ENCODE peak calls at places on chromosomes 3 and 15, in seven cellular contexts. W is SK-N-SH, T is HepG2, B is GM12878, V is HCT116, R is H1, A is Panc1. P is an unnamed sample.

GRCh38 chr15:42284551-42284950 is 11.3 kb upstream of the TMEM87A start:
- DNase-seq in W (no peak), T (no peak), B (no peak), V (no peak), R (no peak), A (no peak), P (no peak)

GRCh38 chr3:143001034-143001368 is 369 bp upstream of the U2SURP start:
- DNase-seq in W (no peak), T (no peak), B (no peak), V (no peak), R (no peak), A (no peak), P (no peak)

GRCh38 chr15:42137461-42138261 is 18.8 kb downstream of the PLA2G4F start:
- DNase-seq in W (peak), T (peak), B (no peak), V (peak), R (no peak), A (no peak), P (no peak)

GRCh38 chr3:160003520-160004128 is 15.0 kb downstream of the IL12A start:
- DNase-seq in W (peak), T (peak), B (no peak), V (peak), R (no peak), A (peak), P (peak)

GRCh38 chr3:196120291-196120951 is 38.5 kb upstream of the TFRC start:
- DNase-seq in W (no peak), T (no peak), B (no peak), V (no peak), R (no peak), A (no peak), P (no peak)

GRCh38 chr3:153221748-153222162 is 59.7 kb downstream of the RAP2B start:
- DNase-seq in W (peak), T (no peak), B (peak), V (no peak), R (no peak), A (peak), P (peak)

GRCh38 chr3:149481491-149481890 is 7.0 kb downstream of the TM4SF4 start:
- DNase-seq in W (no peak), T (no peak), B (no peak), V (no peak), R (no peak), A (no peak), P (no peak)

GRCh38 chr3:132554437-132554836 is 42.6 kb upstream of the ACKR4 start:
- DNase-seq in W (no peak), T (peak), B (no peak), V (no peak), R (no peak), A (no peak), P (no peak)

GRCh38 chr15:65528461-65529060 is 1.7 kb upstream of the HACD3 start:
- DNase-seq in W (no peak), T (no peak), B (no peak), V (no peak), R (no peak), A (no peak), P (no peak)

GRCh38 chr15:65524226-65524625 is 6.0 kb upstream of the HACD3 start:
- DNase-seq in W (no peak), T (no peak), B (no peak), V (no peak), R (no peak), A (no peak), P (no peak)

GRCh38 chr15:65529754-65530317 is 427 bp upstream of the HACD3 start:
- DNase-seq in W (no peak), T (no peak), B (no peak), V (no peak), R (no peak), A (no peak), P (no peak)

GRCh38 chr15:65521355-65521754 is 3.9 kb upstream of the DPP8 start:
- DNase-seq in W (no peak), T (no peak), B (no peak), V (no peak), R (no peak), A (no peak), P (no peak)

GRCh38 chr15:65525622-65526021 is 4.6 kb upstream of the HACD3 start:
- DNase-seq in W (peak), T (no peak), B (no peak), V (no peak), R (no peak), A (no peak), P (no peak)
- TF ChIP-seq SIN3A in W (no peak), T (no peak), B (no peak), V (no peak), R (no peak), A (no peak), P (no peak)

DNA sequence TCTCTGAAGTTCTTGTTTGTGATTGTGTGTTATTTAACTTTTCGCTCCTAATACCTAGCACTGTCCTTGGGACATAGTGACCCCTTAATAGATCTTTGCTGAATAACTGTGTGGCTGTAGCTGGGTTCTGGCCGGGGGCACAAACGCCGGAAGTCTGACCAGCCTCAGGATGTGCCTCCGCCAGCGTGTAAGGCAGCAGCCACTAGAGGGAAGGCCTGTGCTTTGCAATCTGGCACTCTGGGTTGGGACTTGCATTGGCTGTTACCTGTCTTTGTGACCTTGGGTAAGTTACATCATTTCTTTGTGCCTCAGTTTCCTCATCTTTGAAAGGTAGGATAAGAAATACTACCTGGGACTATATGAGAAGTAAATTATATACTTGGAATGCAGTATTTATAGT is 158.7 kb downstream of the GHSR start:
- DNase-seq in W (peak), T (no peak), B (no peak), V (no peak), R (no peak), A (no peak), P (no peak)
- TF ChIP-seq SIN3A in W (no peak), T (no peak), B (no peak), V (no peak), R (no peak), A (no peak), P (no peak)

GRCh38 chr15:23628612-23629233 is 18.9 kb downstream of the MAGEL2 start:
- DNase-seq in W (no peak), T (no peak), B (no peak), V (no peak), R (no peak), A (no peak), P (no peak)

DNA sequence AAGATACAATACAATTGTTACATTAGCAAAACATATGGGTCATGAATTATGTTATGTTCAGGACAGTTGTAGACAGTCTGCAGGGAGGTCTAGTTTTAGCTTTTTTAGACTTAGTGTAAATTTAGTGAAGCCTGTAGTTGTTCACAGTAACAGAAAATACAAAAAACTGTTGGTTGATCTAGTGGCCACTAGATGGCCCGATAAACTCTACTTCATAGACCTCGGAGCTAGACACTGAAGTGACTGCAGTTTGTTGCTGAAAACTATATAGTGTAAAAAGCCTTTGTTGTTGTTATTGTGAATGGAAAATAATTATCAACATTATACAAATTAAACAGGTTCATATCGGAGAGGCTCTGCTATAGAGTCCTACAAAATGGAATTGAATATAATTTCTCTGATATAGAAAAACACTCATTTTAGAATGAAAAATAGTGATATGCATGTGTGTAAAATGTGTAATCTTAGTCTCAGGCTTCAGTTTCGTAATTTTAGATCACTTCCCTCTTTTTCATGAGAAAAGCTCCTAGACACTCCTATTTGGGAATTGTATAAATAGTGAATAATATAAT is 18.3 kb downstream of the MAGEL2 start:
- DNase-seq in W (peak), T (no peak), B (no peak), V (no peak), R (no peak), A (no peak), P (peak)
- TF ChIP-seq SIN3A in W (no peak), T (no peak), B (no peak), V (no peak), R (no peak), A (no peak), P (no peak)

GRCh38 chr3:6260551-6261191 is 600.2 kb upstream of the GRM7 start:
- DNase-seq in W (no peak), T (no peak), B (peak), V (no peak), R (no peak), A (no peak), P (no peak)

GRCh38 chr3:6264036-6264435 is 596.9 kb upstream of the GRM7 start:
- DNase-seq in W (no peak), T (no peak), B (no peak), V (no peak), R (no peak), A (no peak), P (no peak)

GRCh38 chr3:6262035-6262434 is 598.9 kb upstream of the GRM7 start:
- DNase-seq in W (no peak), T (no peak), B (no peak), V (no peak), R (no peak), A (no peak), P (no peak)

GRCh38 chr3:6266135-6266534 is 594.8 kb upstream of the GRM7 start:
- DNase-seq in W (no peak), T (no peak), B (no peak), V (no peak), R (no peak), A (no peak), P (no peak)

DNA sequence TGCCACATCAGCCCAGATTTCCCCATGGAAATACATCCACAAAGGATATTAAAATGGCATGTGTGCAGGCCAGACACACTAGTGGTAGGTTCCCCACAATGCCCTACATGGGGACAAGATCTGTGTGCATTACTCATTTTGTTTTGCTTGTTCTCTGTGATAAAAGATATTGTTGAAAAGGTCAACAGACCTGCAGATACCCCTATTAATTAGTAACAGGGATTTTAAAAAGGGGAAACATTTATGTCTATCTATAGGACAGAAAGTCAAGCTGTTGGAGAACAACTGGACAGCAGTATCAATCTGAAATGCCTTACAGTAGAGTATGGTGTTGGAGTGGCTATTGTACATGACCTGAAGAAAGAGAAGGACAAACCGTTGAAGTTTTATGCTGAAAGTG is 596.0 kb upstream of the GRM7 start:
- DNase-seq in W (no peak), T (no peak), B (no peak), V (no peak), R (no peak), A (no peak), P (no peak)
- TF ChIP-seq SIN3A in W (no peak), T (no peak), B (no peak), V (no peak), R (no peak), A (no peak), P (no peak)

GRCh38 chr3:59401924-59402323 is 352.1 kb upstream of the CFAP20DC start:
- DNase-seq in W (no peak), T (no peak), B (no peak), V (no peak), R (no peak), A (no peak), P (no peak)
- TF ChIP-seq SIN3A in W (no peak), T (no peak), B (no peak), V (no peak), R (no peak), A (no peak), P (no peak)

GRCh38 chr15:75172168-75172841 is 29.4 kb upstream of the C15orf39 start:
- DNase-seq in W (no peak), T (no peak), B (no peak), V (no peak), R (no peak), A (no peak), P (no peak)
- TF ChIP-seq SIN3A in W (no peak), T (no peak), B (no peak), V (no peak), R (no peak), A (no peak), P (no peak)

GRCh38 chr15:44023176-44023575 is 171.9 kb downstream of the FRMD5 start:
- DNase-seq in W (no peak), T (no peak), B (no peak), V (no peak), R (no peak), A (no peak), P (no peak)
- TF ChIP-seq SIN3A in W (no peak), T (no peak), B (no peak), V (no peak), R (no peak), A (no peak), P (no peak)

DNA sequence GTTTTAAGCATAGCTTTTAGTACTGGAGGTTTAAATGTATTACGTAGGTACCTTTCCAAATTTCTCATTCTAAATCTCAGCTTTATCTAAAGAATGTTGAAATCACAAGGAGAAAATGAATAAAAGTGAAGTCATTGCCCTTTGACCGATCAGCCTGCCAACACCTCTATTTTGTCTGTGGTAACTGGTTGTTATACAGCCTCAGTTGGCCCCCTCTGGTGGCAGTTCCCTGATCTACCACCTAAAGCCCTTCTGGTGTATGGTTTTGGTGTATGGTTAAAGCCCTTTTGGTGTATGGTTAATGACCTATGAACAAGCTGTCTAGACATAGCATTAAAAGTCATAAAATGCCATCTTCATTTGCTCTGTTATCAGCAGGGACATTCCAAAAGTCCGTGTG is 378.2 kb upstream of the AZI2 start:
- DNase-seq in W (peak), T (peak), B (peak), V (peak), R (peak), A (no peak), P (peak)
- TF ChIP-seq SIN3A in W (no peak), T (no peak), B (no peak), V (no peak), R (no peak), A (no peak), P (no peak)